ENCODE peak calls at places on chromosomes 12 and 14, in four cellular contexts. V is K562, F is HL-60, L is GM12878. K is an unnamed sample.

GRCh38 chr12:18521461-18521860 is 216.4 kb downstream of the PLCZ1 start:
- DNase-seq in F (no peak), V (no peak), L (no peak), K (no peak)

GRCh38 chr14:81323621-81324400 is 76.3 kb downstream of the STON2 start:
- DNase-seq in V (no peak), F (no peak), L (no peak), K (no peak)

GRCh38 chr14:93898731-93899130 is 28.4 kb upstream of the FAM181A start:
- DNase-seq in L (no peak), V (no peak), F (no peak), K (no peak)

GRCh38 chr14:23028800-23029199 is 5.9 kb downstream of the PSMB5 start:
- DNase-seq in V (no peak), F (no peak), L (no peak), K (no peak)

GRCh38 chr12:51622564-51622963 is 31.5 kb downstream of the SCN8A start:
- DNase-seq in V (no peak), F (no peak), L (no peak), K (no peak)

GRCh38 chr14:69037790-69038448 is 58.8 kb upstream of the ACTN1 start:
- DNase-seq in L (no peak), F (no peak), V (no peak), K (no peak)

GRCh38 chr14:64117671-64118402 is 176.3 kb downstream of the ESR2 start:
- DNase-seq in F (no peak), L (no peak), V (no peak), K (no peak)

GRCh38 chr14:100416921-100417451 is 93.8 kb downstream of the SLC25A47 start:
- DNase-seq in V (no peak), F (no peak), L (no peak), K (no peak)

GRCh38 chr14:89308232-89308959 is 108.6 kb downstream of the FOXN3 start:
- DNase-seq in F (no peak), V (no peak), L (no peak), K (no peak)

GRCh38 chr12:3679831-3680230 is 73.1 kb downstream of the CRACR2A start:
- DNase-seq in V (no peak), F (no peak), L (no peak), K (no peak)

GRCh38 chr12:67161322-67161918 is 107.7 kb upstream of the CAND1 start:
- DNase-seq in F (no peak), L (no peak), V (peak), K (peak)

GRCh38 chr12:110058875-110059615 is 10.7 kb upstream of the C12orf76 start:
- DNase-seq in L (no peak), F (no peak), V (no peak), K (no peak)

GRCh38 chr14:67263499-67264149 is 22.4 kb downstream of the PALS1 start:
- DNase-seq in L (no peak), F (no peak), V (no peak), K (no peak)

GRCh38 chr14:32202468-32202865 is 602 bp downstream of the RNU6-8 start:
- DNase-seq in V (no peak), F (no peak), L (no peak), K (no peak)

GRCh38 chr12:57237952-57238853 is 8.7 kb downstream of the SHMT2 start:
- DNase-seq in L (no peak), F (no peak), V (peak), K (no peak)

GRCh38 chr12:92921877-92922276 is 7.2 kb downstream of the EEA1 start:
- DNase-seq in V (no peak), L (peak), F (no peak), K (no peak)

GRCh38 chr14:22513066-22513812 is 75.8 kb downstream of the DAD1 start:
- DNase-seq in F (no peak), V (no peak), L (no peak), K (no peak)

GRCh38 chr14:86363047-86363446 is 833.1 kb downstream of the FLRT2 start:
- DNase-seq in V (no peak), F (no peak), L (no peak), K (no peak)

GRCh38 chr12:38711055-38711454 is 194.3 kb downstream of the CPNE8 start:
- DNase-seq in L (peak), V (no peak), F (no peak), K (no peak)

GRCh38 chr14:104532191-104532555 is 47.4 kb upstream of the C14orf180 start:
- DNase-seq in V (no peak), F (no peak), L (no peak), K (no peak)

GRCh38 chr14:94403312-94403711 is 14.9 kb upstream of the SERPINA1 start:
- DNase-seq in V (no peak), F (no peak), L (no peak), K (no peak)

GRCh38 chr14:36647827-36648753 is 13.6 kb upstream of the PAX9 start:
- DNase-seq in L (no peak), V (peak), F (no peak), K (no peak)

GRCh38 chr12:61291647-61292046 is 968.6 kb upstream of the USP15 start:
- DNase-seq in V (no peak), L (no peak), F (no peak), K (no peak)

GRCh38 chr14:34044373-34044637 is 93.4 kb upstream of the EGLN3 start:
- DNase-seq in L (no peak), V (no peak), F (no peak), K (no peak)

GRCh38 chr14:89452281-89452680 is 35.2 kb upstream of the FOXN3 start:
- DNase-seq in L (no peak), F (no peak), V (no peak), K (no peak)

GRCh38 chr12:74963304-74963703 is 246.3 kb downstream of the KCNC2 start:
- DNase-seq in F (no peak), L (no peak), V (no peak), K (no peak)

GRCh38 chr12:59708484-59708883 is 112.7 kb downstream of the SLC16A7 start:
- DNase-seq in L (no peak), F (no peak), V (no peak), K (no peak)

GRCh38 chr12:65192963-65193516 is 23.7 kb downstream of the LEMD3 start:
- DNase-seq in L (no peak), F (no peak), V (no peak), K (no peak)

GRCh38 chr12:105382771-105383632 is 52.5 kb downstream of the C12orf75 start:
- DNase-seq in V (peak), L (peak), F (no peak), K (peak)

GRCh38 chr12:24861751-24862575 is 86.9 kb downstream of the BCAT1 start:
- DNase-seq in F (no peak), L (no peak), V (no peak), K (no peak)

GRCh38 chr12:130205531-130205930 is 43.3 kb downstream of the FZD10 start:
- DNase-seq in L (no peak), V (no peak), F (no peak), K (no peak)

GRCh38 chr12:121534495-121535148 is 46.2 kb downstream of the KDM2B start:
- DNase-seq in L (no peak), F (no peak), V (no peak), K (no peak)

GRCh38 chr14:87097021-87097420 is 896.0 kb downstream of the GALC start:
- DNase-seq in V (no peak), L (no peak), F (no peak), K (no peak)

GRCh38 chr12:114504311-114504710 is 98.4 kb upstream of the TBX5 start:
- DNase-seq in L (no peak), F (no peak), V (no peak), K (no peak)

GRCh38 chr14:29028973-29029582 is 262.5 kb downstream of the FOXG1 start:
- DNase-seq in L (no peak), F (no peak), V (no peak), K (no peak)

GRCh38 chr14:81298911-81299310 is 78.2 kb upstream of the GTF2A1 start:
- DNase-seq in F (no peak), L (no peak), V (no peak), K (no peak)

GRCh38 chr14:71701990-71702389 is 230.2 kb upstream of the RGS6 start:
- DNase-seq in F (no peak), L (no peak), V (no peak), K (no peak)

DNA sequence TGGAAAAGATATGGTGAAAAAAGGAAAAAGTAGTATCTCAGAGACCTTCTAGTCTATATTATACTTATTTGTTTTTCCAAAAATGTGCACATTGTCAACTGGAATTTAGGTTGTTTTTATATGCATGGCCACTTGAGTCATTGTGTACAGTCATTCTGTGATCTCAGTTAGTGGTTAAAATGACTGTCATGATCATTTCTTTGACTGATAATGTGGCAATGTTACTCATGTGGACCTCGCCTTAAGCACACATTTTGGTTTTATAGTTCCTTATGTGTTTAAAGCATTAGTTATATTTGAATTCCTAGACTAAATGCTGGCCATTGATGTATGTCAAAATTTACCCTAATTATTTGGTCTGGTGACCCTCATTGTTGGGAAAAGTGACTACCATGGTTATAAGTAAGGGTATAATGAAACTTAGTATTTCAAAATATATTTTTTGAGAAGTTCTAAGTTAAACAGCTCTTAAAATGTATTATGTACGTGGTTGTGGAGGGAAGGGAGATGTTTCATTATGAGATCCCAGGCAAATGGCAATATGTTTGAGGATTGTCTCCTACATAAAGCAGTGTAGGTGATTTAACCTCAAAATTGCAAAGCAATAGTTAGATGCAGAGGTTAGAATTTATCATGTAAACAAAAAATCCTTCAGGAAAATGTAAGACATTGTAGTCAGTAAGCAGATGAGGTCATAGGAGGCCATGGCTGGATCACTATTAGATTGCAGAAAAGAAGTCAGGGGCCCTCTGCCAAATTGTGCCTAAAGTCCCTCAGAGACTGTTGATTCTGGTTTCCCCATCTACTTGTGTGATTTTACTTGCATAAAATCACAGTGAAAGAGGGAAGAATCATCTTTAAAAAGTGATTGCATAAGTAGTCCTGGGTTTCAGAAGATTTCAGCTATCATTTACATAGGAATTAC is 17.5 kb downstream of the PNMA1 start:
- DNase-seq in F (no peak), L (peak), V (no peak), K (no peak)
- TF ChIP-seq SPI1 in F (no peak), L (no peak), V (no peak), K (no peak)

GRCh38 chr12:10397311-10397710 is 7.5 kb upstream of the KLRK1 start:
- DNase-seq in L (no peak), V (no peak), F (no peak), K (no peak)
- TF ChIP-seq SPI1 in L (no peak), V (no peak), F (no peak), K (no peak)

DNA sequence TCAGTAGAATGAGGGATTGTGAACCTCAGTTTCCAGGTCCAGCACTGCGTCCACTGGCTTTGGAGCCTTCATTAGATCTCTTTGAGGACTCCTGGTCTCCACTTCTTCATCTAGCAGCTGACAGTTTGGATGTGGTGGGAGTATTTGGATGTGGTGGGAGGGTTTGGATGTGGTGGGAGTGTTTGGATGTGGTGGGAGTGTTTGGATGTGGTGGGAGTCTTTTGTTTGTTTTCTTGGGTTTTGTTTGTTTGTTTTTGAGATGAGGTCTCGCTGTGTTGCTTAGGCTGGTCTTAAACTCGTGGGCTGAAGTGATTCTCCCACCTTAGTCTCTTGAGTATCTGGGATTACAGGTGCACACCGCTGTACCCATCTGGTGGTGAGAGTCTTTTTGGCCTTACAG is 64.7 kb downstream of the IFT43 start:
- DNase-seq in V (no peak), F (no peak), L (no peak), K (no peak)
- TF ChIP-seq SPI1 in V (no peak), F (no peak), L (no peak), K (no peak)

DNA sequence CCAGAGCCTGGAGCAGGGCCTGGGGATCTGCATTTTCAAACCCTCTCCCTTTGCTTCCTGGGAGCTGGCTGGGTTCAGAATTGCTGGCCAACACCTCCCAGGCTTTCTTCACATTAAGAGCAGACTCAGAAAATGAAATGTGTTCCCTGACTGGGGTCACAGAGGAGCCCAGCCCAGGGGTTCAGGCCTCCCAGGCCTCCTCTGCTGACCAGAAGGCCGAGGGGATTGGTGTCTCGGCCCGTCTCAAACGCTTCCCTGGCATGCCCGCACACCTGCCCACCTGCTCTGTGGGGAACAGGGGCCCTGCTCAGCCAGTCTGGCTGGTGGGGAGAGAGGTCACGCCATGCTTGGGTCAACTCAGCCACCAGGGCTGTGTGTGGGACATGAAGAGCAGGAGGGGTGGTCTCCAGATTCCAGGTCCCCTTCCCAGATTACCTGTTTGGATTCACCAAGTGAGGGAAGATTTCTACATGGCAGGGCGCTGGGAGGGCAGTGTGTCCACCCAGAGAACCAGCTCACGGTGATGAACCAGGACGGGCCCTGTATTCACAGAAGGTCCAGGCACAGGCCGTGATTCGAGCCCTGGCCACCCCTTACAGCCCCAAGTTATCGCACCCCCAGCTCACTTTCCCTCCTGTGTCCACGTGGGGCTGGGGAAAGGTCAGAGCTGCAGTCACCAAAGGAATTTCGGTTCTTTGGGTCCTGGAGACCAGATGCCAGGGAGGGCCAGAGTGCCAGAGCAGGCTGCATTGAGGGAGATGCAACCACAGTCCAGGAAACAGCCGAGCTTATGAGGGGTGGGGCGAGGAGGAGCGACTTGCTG is 55.2 kb upstream of the RIN3 start:
- DNase-seq in L (no peak), F (no peak), V (no peak), K (no peak)
- TF ChIP-seq SPI1 in L (no peak), F (no peak), V (no peak), K (no peak)

DNA sequence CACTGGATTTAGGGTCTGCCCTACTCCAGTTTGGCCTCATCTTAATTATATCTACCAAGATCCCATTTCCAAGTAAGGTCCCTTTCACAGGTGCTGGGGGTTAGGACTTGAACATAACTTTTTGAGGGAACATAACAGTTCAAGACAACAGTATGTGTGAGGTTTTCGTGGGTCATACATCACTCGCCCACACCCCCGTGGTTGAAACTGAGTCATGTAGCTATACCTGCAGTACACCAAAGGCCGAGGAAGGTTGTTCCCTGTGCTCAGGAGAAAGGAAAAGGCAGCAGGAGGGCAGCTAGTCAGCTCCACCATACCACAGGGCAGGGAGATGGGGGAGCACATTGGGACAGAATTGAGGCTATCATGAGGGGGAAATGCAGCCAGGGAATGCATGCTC is 167.0 kb downstream of the PPM1H start:
- DNase-seq in L (no peak), F (no peak), V (no peak), K (no peak)
- TF ChIP-seq SPI1 in L (no peak), F (no peak), V (no peak), K (no peak)

GRCh38 chr14:20626274-20626673 is 15.2 kb downstream of the OR6S1 start:
- DNase-seq in V (no peak), L (no peak), F (no peak), K (no peak)

GRCh38 chr14:20624495-20625070 is 16.9 kb downstream of the OR6S1 start:
- DNase-seq in F (no peak), L (no peak), V (peak), K (no peak)

GRCh38 chr14:20628063-20628854 is 13.2 kb downstream of the OR6S1 start:
- DNase-seq in L (no peak), V (no peak), F (no peak), K (no peak)

GRCh38 chr14:20630340-20631022 is 11.0 kb downstream of the OR6S1 start:
- DNase-seq in L (no peak), F (no peak), V (no peak), K (no peak)

DNA sequence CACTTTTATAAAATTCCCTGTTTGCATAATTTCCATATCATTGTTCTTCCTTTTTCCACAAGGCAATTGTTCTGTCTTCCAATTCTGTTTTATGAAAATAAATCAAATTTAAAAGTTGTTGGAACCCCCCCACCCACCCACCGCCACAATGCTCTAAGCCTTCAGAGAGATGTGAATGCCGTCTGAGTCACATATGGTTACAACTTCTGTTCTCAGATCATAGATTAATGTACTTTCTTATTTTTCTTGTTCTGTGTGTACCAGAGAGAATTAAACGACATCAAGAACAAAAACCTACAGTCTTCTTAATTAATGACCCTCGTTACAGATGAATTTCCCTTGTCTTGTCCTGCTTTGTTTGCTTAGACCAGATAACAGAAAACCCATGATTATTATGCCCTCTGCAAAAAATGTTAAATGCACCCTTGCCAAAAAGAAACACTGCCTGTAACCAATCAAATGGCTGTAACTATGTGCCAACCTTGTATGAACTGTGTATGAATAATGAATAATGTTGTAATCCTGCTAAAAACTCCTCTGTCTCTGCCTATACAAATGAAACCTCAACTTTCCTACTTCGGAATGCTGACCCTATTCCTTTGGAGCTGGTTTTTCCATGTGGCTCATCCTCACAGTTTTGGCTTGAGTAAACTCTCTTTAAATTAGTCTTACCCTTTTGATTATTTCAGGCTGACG is 14.0 kb downstream of the OR6S1 start:
- DNase-seq in F (no peak), L (no peak), V (no peak), K (no peak)
- TF ChIP-seq SPI1 in F (no peak), L (no peak), V (no peak), K (no peak)

GRCh38 chr12:120466560-120467315 is 2.8 kb downstream of the SRSF9 start:
- DNase-seq in V (no peak), F (no peak), L (no peak), K (no peak)
- TF ChIP-seq SPI1 in V (no peak), F (no peak), L (no peak), K (no peak)